ENCODE peak calls at places on chromosome 14, in six cellular contexts. U, M, N, W, D and G are unnamed samples.

GRCh38 chr14:75562048-75562447 is 16.4 kb upstream of the FLVCR2 start:
- DNase-seq in U (no peak), M (no peak), N (no peak), W (no peak), D (no peak), G (no peak)

GRCh38 chr14:81991998-81992397 is 458.3 kb upstream of the SEL1L start:
- DNase-seq in U (no peak), M (no peak), N (no peak), W (no peak), D (no peak), G (no peak)

GRCh38 chr14:105448706-105449111 is 25.9 kb upstream of the CRIP2 start:
- DNase-seq in U (peak; percentile 69), M (peak; percentile 55), N (no peak), W (peak; percentile 60), D (peak; percentile 67), G (no peak)

GRCh38 chr14:34733245-34733644 is 18.9 kb upstream of the CFL2 start:
- DNase-seq in U (no peak), M (no peak), N (peak; percentile 55), W (no peak), D (no peak), G (no peak)

GRCh38 chr14:103104654-103105511 is 10.4 kb downstream of the EXOC3L4 start:
- DNase-seq in U (peak; percentile 28), M (peak; percentile 71), N (no peak), W (peak; percentile 66), D (no peak), G (peak; percentile 49)

GRCh38 chr14:70708717-70709570 is 67.2 kb downstream of the TTC9 start:
- DNase-seq in U (no peak), M (no peak), N (no peak), W (no peak), D (no peak), G (no peak)

GRCh38 chr14:104546021-104546491 is 33.5 kb upstream of the C14orf180 start:
- DNase-seq in U (no peak), M (no peak), N (no peak), W (no peak), D (peak; percentile 43), G (no peak)

GRCh38 chr14:64201296-64201695 is 92.9 kb downstream of the ESR2 start:
- DNase-seq in U (no peak), M (no peak), N (no peak), W (no peak), D (no peak), G (no peak)

GRCh38 chr14:102196436-102197230 is 56.9 kb downstream of the WDR20 start:
- DNase-seq in U (peak; percentile 86), M (no peak), N (no peak), W (no peak), D (no peak), G (peak; percentile 85)

GRCh38 chr14:96178674-96179321 is 25.8 kb upstream of the BDKRB2 start:
- DNase-seq in U (no peak), M (no peak), N (no peak), W (no peak), D (no peak), G (no peak)

GRCh38 chr14:103281496-103282231 is 52.4 kb upstream of the EIF5 start:
- DNase-seq in U (no peak), M (no peak), N (no peak), W (no peak), D (peak; percentile 58), G (no peak)

GRCh38 chr14:38384746-38385145 is 128.9 kb upstream of the CLEC14A start:
- DNase-seq in U (no peak), M (no peak), N (no peak), W (no peak), D (no peak), G (no peak)

GRCh38 chr14:34171431-34171830 is 220.6 kb upstream of the EGLN3 start:
- DNase-seq in U (no peak), M (no peak), N (no peak), W (no peak), D (no peak), G (no peak)

GRCh38 chr14:80669416-80669815 is 272.1 kb downstream of the CEP128 start:
- DNase-seq in U (no peak), M (no peak), N (no peak), W (no peak), D (no peak), G (no peak)

GRCh38 chr14:63878792-63879191 is 26.0 kb downstream of the SYNE2 start:
- DNase-seq in U (no peak), M (no peak), N (no peak), W (no peak), D (no peak), G (no peak)

GRCh38 chr14:68394113-68394718 is 398.7 kb downstream of the ZFP36L1 start:
- DNase-seq in U (no peak), M (no peak), N (no peak), W (no peak), D (no peak), G (no peak)

GRCh38 chr14:68396411-68396930 is 396.4 kb downstream of the ZFP36L1 start:
- DNase-seq in U (no peak), M (no peak), N (no peak), W (no peak), D (no peak), G (no peak)

GRCh38 chr14:68397371-68397779 is 395.5 kb downstream of the ZFP36L1 start:
- DNase-seq in U (peak; percentile 53), M (no peak), N (no peak), W (no peak), D (peak; percentile 55), G (peak; percentile 30)

GRCh38 chr14:68394719-68395117 is 398.1 kb downstream of the ZFP36L1 start:
- DNase-seq in U (peak; percentile 10), M (no peak), N (no peak), W (no peak), D (no peak), G (no peak)

DNA sequence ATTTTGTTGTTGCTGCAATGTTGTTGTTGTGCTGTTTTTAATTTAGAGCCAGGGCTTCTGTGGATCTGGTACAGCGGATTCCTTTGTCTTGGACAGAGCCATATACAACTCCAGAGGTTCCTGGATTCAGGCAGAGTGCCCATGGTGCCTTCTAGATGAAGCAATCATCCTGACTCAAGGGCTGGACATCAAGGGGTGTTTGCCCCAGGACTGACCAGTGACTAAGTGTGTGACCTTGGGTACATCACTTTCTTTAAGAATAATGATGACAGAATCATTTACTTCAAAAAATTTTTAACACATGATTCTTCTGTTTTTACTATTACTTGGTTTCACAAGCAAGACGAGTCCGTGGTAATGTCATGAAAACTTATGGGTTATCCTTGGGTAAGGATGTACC is 397.3 kb downstream of the ZFP36L1 start:
- DNase-seq in U (no peak), M (no peak), N (no peak), W (no peak), D (no peak), G (no peak)
- H3K27ac ChIP-seq in U (no peak overlapping the region), M (no peak overlapping the region), N (no peak overlapping the region), W (no peak overlapping the region), D (no peak overlapping the region), G (peak overlapping the region; percentile 11)

GRCh38 chr14:76827696-76828301 is 1.6 kb downstream of the LRRC74A start:
- DNase-seq in U (no peak), M (no peak), N (no peak), W (no peak), D (no peak), G (no peak)
- H3K27ac ChIP-seq in U (peak overlapping the region; percentile 84), M (no peak overlapping the region), N (no peak overlapping the region), W (no peak overlapping the region), D (no peak overlapping the region), G (peak overlapping the region; percentile 91)

GRCh38 chr14:55117816-55118441 is 11.1 kb upstream of the LGALS3 start:
- DNase-seq in U (no peak), M (no peak), N (peak; percentile 73), W (no peak), D (no peak), G (no peak)

GRCh38 chr14:55115433-55115832 is 13.6 kb upstream of the LGALS3 start:
- DNase-seq in U (no peak), M (no peak), N (no peak), W (no peak), D (no peak), G (no peak)

GRCh38 chr14:55114720-55115119 is 14.3 kb upstream of the LGALS3 start:
- DNase-seq in U (no peak), M (no peak), N (no peak), W (no peak), D (no peak), G (no peak)

GRCh38 chr14:55115861-55116245 is 13.2 kb upstream of the LGALS3 start:
- DNase-seq in U (no peak), M (no peak), N (no peak), W (no peak), D (no peak), G (no peak)

DNA sequence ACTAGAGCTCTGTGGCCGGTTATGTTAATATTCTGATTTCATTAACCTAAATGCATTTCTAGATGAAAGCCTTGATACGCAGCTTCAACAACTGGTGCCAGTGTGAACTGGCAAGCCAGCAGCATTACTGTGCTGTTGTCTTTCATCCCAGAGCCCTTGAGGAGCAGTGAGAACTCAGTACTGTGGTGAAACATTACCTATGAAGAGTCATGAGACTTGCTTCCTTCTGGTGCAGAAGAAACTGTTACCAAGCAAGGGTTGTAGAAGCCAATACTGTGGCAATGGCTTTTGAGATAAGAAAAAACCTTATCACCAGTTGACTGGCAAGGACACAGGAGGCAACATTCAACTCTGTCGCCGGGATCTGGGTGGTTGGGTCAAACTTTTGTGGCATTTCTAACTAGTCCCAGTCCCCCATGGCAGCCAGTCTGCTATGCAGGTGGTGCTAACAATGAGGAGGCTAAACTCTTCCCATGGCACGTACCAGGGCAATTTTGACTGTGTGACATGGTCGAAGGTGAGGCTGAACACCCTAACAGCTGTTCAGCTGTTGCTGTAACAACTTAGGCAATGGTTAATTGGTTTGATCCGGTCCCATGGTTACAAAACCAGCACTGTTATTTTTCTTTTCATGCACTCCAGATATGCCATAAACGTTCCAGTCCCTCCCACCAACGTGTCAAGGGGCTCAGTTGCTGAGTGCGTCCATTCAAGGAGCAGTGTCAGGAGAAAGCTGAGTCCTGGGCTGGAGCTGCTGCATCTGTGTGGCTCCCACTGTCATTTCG is 12.6 kb upstream of the LGALS3 start:
- DNase-seq in U (no peak), M (no peak), N (no peak), W (no peak), D (no peak), G (no peak)
- H3K27ac ChIP-seq in U (no peak overlapping the region), M (no peak overlapping the region), N (no peak overlapping the region), W (no peak overlapping the region), D (no peak overlapping the region), G (no peak overlapping the region)

DNA sequence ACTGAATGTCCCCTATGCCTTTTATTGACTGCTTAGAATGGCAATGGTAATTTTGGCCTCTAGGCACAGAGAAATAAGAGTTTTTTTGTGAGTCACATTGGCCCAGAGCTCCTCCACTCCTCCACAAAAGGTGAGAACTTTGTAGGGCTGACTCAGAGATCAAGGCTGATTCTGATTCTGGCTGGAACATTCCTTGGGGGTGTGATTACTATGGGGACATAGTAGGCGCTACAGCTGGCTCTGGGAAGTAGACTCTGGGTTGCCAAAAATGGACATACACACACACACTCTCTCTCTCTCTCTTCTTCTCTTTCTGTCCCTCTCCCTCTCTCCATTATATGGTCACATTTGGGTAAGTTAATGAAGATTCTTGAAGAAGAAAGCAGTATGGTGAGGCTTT is 174.6 kb upstream of the DDHD1 start:
- DNase-seq in U (no peak), M (no peak), N (peak; percentile 72), W (no peak), D (no peak), G (no peak)
- H3K27ac ChIP-seq in U (no peak overlapping the region), M (no peak overlapping the region), N (no peak overlapping the region), W (no peak overlapping the region), D (no peak overlapping the region), G (peak overlapping the region; percentile 72)